ENCODE peak calls at places on chromosomes 3 and 15, in nine cellular contexts. K is transverse colon, A is heart right ventricle, E is choroid plexus epithelial cell, B is mammary epithelial cell, V is kidney, Q is astrocyte of the cerebellum, S is fibroblast of lung, G is colonic mucosa. Y is an unnamed sample.

GRCh38 chr15:31267161-31268107 is 59.2 kb upstream of the KLF13 start:
- DNase-seq in K (peak; percentile 8), A (no peak), E (no peak), B (no peak), V (peak; percentile 48), Q (no peak), S (no peak), G (peak; percentile 20), Y (no peak)

GRCh38 chr3:191236635-191237034 is 37.6 kb downstream of the OSTN start:
- DNase-seq in K (no peak), A (no peak), E (peak; percentile 36), B (no peak), V (no peak), Q (no peak), S (peak; percentile 50), G (no peak), Y (no peak)

GRCh38 chr15:74302821-74303359 is 64.6 kb downstream of the CYP11A1 start:
- DNase-seq in K (peak; percentile 32), A (peak; percentile 38), E (peak; percentile 53), B (peak; percentile 15), V (no peak), Q (no peak), S (no peak), G (no peak), Y (no peak)

GRCh38 chr3:128112406-128112968 is 11.1 kb downstream of the RUVBL1 start:
- DNase-seq in K (no peak), A (no peak), E (peak; percentile 93), B (peak; percentile 85), V (no peak), Q (peak; percentile 73), S (peak; percentile 91), G (no peak), Y (peak; percentile 80)

GRCh38 chr15:67134577-67135492 is 69.4 kb downstream of the SMAD3 start:
- DNase-seq in K (no peak), A (no peak), E (no peak), B (no peak), V (no peak), Q (no peak), S (no peak), G (peak; percentile 31), Y (no peak)

GRCh38 chr3:55488398-55489055 is 1.4 kb upstream of the WNT5A start:
- DNase-seq in K (peak; percentile 68), A (peak; percentile 52), E (peak; percentile 90), B (peak; percentile 59), V (peak; percentile 90), Q (peak; percentile 77), S (peak; percentile 84), G (peak; percentile 70), Y (peak; percentile 49)

GRCh38 chr15:79003301-79003700 is 58.5 kb upstream of the CTSH start:
- DNase-seq in K (no peak), A (no peak), E (peak; percentile 31), B (no peak), V (peak; percentile 43), Q (no peak), S (no peak), G (no peak), Y (peak; percentile 32)

GRCh38 chr15:44092221-44092620 is 102.8 kb downstream of the FRMD5 start:
- DNase-seq in K (no peak), A (no peak), E (peak; percentile 38), B (peak; percentile 73), V (no peak), Q (no peak), S (peak; percentile 58), G (no peak), Y (peak; percentile 29)

GRCh38 chr3:44982817-44983216 is 6.8 kb downstream of the EXOSC7 start:
- DNase-seq in K (no peak), A (no peak), E (no peak), B (no peak), V (no peak), Q (no peak), S (no peak), G (no peak), Y (no peak)

GRCh38 chr3:194296448-194296831 is 54.7 kb downstream of the CPN2 start:
- DNase-seq in K (no peak), A (no peak), E (peak; percentile 69), B (peak; percentile 73), V (peak; percentile 90), Q (peak; percentile 72), S (peak; percentile 72), G (no peak), Y (peak; percentile 33)

GRCh38 chr3:157785071-157785826 is 282.0 kb upstream of the VEPH1 start:
- DNase-seq in K (no peak), A (no peak), E (peak; percentile 90), B (peak; percentile 82), V (no peak), Q (peak; percentile 75), S (peak; percentile 83), G (no peak), Y (peak; percentile 86)

GRCh38 chr15:64354683-64355558 is 1.1 kb downstream of the CSNK1G1 start:
- DNase-seq in K (no peak), A (no peak), E (no peak), B (peak; percentile 50), V (no peak), Q (no peak), S (no peak), G (no peak), Y (no peak)

GRCh38 chr15:95341686-95342085 is 988.8 kb upstream of the NR2F2 start:
- DNase-seq in K (no peak), A (no peak), E (no peak), B (no peak), V (no peak), Q (no peak), S (no peak), G (no peak), Y (no peak)

GRCh38 chr3:142118911-142119310 is 30.4 kb downstream of the TFDP2 start:
- DNase-seq in K (no peak), A (no peak), E (peak; percentile 39), B (no peak), V (no peak), Q (no peak), S (peak; percentile 11), G (no peak), Y (no peak)

GRCh38 chr15:92906038-92906437 is 5.9 kb downstream of the CHD2 start:
- DNase-seq in K (no peak), A (no peak), E (no peak), B (peak; percentile 19), V (no peak), Q (no peak), S (no peak), G (no peak), Y (no peak)

GRCh38 chr15:40793216-40793989 is 13.5 kb upstream of the ZFYVE19 start:
- DNase-seq in K (peak; percentile 87), A (no peak), E (peak; percentile 96), B (peak; percentile 96), V (no peak), Q (peak; percentile 88), S (peak; percentile 91), G (peak; percentile 92), Y (peak; percentile 98)

GRCh38 chr3:16377196-16377595 is 112.2 kb downstream of the OXNAD1 start:
- DNase-seq in K (no peak), A (no peak), E (no peak), B (no peak), V (no peak), Q (no peak), S (no peak), G (no peak), Y (no peak)

GRCh38 chr3:126445506-126445905 is 30.2 kb downstream of the ZXDC start:
- DNase-seq in K (no peak), A (no peak), E (no peak), B (no peak), V (no peak), Q (no peak), S (no peak), G (no peak), Y (no peak)

GRCh38 chr3:22263042-22263441 is 512.0 kb upstream of the ZNF385D start:
- DNase-seq in K (no peak), A (no peak), E (peak; percentile 82), B (peak; percentile 59), V (no peak), Q (peak; percentile 22), S (peak; percentile 75), G (no peak), Y (peak; percentile 75)
- TF ChIP-seq CTCF in K (no peak), A (no peak), E (no peak), B (no peak), V (no peak), Q (no peak), S (no peak), G (no peak), Y (no peak)

DNA sequence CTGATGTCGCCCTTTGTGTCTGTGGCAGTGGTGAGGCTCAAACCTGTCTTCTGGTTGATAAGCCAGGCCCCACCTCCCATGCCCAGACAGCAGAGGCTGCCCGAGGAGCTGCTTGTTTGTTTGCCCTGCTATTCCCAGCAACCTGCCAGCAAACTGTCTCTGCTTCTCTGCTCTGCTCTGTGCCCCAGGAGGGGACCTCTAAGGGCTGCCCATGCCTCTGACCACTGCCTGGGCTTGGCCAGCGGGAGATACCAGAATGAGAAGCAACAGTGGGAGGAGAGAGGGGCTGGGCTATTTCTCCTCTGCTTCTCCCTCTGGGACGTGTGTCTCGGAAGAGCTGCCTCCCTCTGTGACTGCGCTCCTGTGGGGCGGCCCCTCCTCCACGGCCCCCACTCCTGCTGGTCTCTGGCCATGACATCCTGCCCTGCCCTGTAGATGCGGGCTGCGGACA is 213.0 kb downstream of the RPLP1 start:
- DNase-seq in K (no peak), A (no peak), E (peak; percentile 35), B (no peak), V (peak; percentile 82), Q (no peak), S (no peak), G (no peak), Y (no peak)
- H3K4me3 ChIP-seq in K (no peak overlapping the region), A (no peak overlapping the region), E (no peak overlapping the region), B (no peak overlapping the region), V (no peak overlapping the region), Q (no peak overlapping the region), S (no peak overlapping the region), G (no peak overlapping the region), Y (no peak overlapping the region)

DNA sequence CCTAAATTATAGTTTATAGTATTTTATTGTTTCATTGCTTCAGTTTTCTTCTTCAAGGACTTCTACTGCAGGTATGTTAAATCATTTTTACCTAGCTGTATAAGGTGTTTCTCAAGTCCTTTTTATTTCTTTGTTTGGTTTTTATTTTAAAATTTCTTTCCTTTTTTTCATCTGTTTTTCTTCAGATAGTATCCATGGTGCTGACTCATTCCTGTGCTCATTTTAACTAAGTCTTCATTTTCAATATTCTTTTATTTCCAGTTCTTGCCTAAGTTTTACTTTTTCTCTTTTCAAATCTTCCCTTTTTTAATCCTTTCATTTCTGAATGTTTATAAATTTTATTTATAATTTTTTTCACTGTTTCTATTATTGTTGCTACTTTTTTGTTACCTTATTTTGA is 42.3 kb upstream of the STIMATE start:
- DNase-seq in K (no peak), A (no peak), E (peak; percentile 5), B (no peak), V (no peak), Q (no peak), S (no peak), G (no peak), Y (no peak)
- TF ChIP-seq CTCF in K (no peak), A (no peak), E (no peak), B (no peak), V (no peak), Q (no peak), S (no peak), G (no peak), Y (no peak)

DNA sequence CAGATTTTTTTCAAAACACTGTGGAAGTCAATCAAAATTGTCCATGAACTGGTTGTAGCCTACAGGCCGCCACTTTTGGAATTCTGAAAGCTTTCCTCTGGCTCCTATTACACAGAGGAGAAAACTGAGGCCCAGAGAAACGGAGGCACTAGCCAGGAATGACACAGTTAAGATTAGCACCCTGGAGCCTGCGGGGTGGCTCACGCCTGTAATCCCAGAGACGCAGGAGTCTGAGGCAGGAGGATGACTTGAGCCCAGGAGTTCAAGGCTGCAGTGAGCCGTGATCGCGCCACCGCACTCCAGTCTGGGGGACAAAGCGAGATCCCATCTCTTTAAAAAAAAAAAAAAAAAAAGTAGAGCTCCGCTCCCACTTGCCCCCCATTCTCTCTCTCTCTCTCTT is 667 bp upstream of the TRH start:
- DNase-seq in K (no peak), A (no peak), E (no peak), B (no peak), V (no peak), Q (no peak), S (no peak), G (no peak), Y (no peak)
- H3K4me3 ChIP-seq in K (no peak overlapping the region), A (no peak overlapping the region), E (no peak overlapping the region), B (no peak overlapping the region), V (no peak overlapping the region), Q (no peak overlapping the region), S (no peak overlapping the region), G (no peak overlapping the region), Y (no peak overlapping the region)